ENCODE peak calls at places on chromosomes 16 and 17, in five cellular contexts. S is GM23338, E is Caco-2, X is heart left ventricle, T is HCT116. L is an unnamed sample.
A peak's percentile ranks its signal among the peaks of the same experiment; 100 is the strongest.

GRCh38 chr17:14351493-14351892 is 50.6 kb downstream of the HS3ST3B1 start:
- DNase-seq in S (no peak), E (no peak), X (no peak), T (no peak), L (no peak)

GRCh38 chr16:29816694-29817441 is 916 bp downstream of the PAGR1 start:
- DNase-seq in S (peak; percentile 80), E (peak; percentile 69), X (peak; percentile 77), T (no peak), L (peak; percentile 47)

GRCh38 chr17:76013377-76013932 is 12.8 kb downstream of the CDK3 start:
- DNase-seq in S (no peak), E (no peak), X (no peak), T (no peak), L (no peak)

GRCh38 chr17:72472116-72472515 is 351.3 kb downstream of the SOX9 start:
- DNase-seq in S (no peak), E (no peak), X (no peak), T (no peak), L (no peak)

GRCh38 chr17:69812240-69812837 is 262.7 kb upstream of the KCNJ16 start:
- DNase-seq in S (no peak), E (peak; percentile 24), X (no peak), T (no peak), L (no peak)

GRCh38 chr16:67674851-67675578 is 8.4 kb downstream of the C16orf86 start:
- DNase-seq in S (no peak), E (no peak), X (no peak), T (no peak), L (no peak)

GRCh38 chr16:35176449-35176848 is 1717.0 kb downstream of the TP53TG3F start:
- DNase-seq in S (no peak), E (no peak), X (peak; percentile 72), T (no peak), L (no peak)

GRCh38 chr16:1706386-1707192 is 594 bp downstream of the MAPK8IP3 start:
- DNase-seq in S (peak; percentile 50), E (no peak), X (no peak), T (no peak), L (peak; percentile 21)

GRCh38 chr17:44318077-44318892 is 6.3 kb downstream of the SLC25A39 start:
- DNase-seq in S (no peak), E (no peak), X (no peak), T (no peak), L (no peak)

GRCh38 chr16:84976644-84977400 is 34.5 kb downstream of the ZDHHC7 start:
- DNase-seq in S (no peak), E (no peak), X (peak; percentile 59), T (no peak), L (no peak)

GRCh38 chr17:72587773-72588511 is 467.1 kb downstream of the SOX9 start:
- DNase-seq in S (no peak), E (peak; percentile 37), X (no peak), T (no peak), L (no peak)

GRCh38 chr17:50686494-50687199 is 21.1 kb downstream of the ANKRD40 start:
- DNase-seq in S (no peak), E (peak; percentile 94), X (peak; percentile 82), T (peak; percentile 92), L (no peak)

GRCh38 chr16:9595393-9595792 is 503.9 kb downstream of the HAPSTR1 start:
- DNase-seq in S (no peak), E (no peak), X (no peak), T (no peak), L (no peak)

GRCh38 chr16:4110680-4111079 is 5.6 kb downstream of the ADCY9 start:
- DNase-seq in S (peak; percentile 28), E (no peak), X (no peak), T (no peak), L (no peak)

GRCh38 chr16:964696-965395 is 5.9 kb downstream of the LMF1 start:
- DNase-seq in S (no peak), E (no peak), X (peak; percentile 18), T (no peak), L (peak; percentile 70)

GRCh38 chr17:72115789-72116520 is 4.9 kb upstream of the SOX9 start:
- DNase-seq in S (peak; percentile 78), E (no peak), X (no peak), T (no peak), L (no peak)

GRCh38 chr16:52611817-52612673 is 65.1 kb upstream of the TOX3 start:
- DNase-seq in S (no peak), E (peak; percentile 63), X (no peak), T (no peak), L (no peak)

GRCh38 chr17:60361889-60362288 is 30.0 kb downstream of the USP32 start:
- DNase-seq in S (no peak), E (no peak), X (no peak), T (no peak), L (no peak)

GRCh38 chr16:69165584-69165983 is 21.4 kb upstream of the SNTB2 start:
- DNase-seq in S (no peak), E (no peak), X (no peak), T (no peak), L (no peak)

GRCh38 chr16:5580320-5580719 is 482.7 kb upstream of the EEF2KMT start:
- DNase-seq in S (no peak), E (no peak), X (no peak), T (no peak), L (no peak)

GRCh38 chr17:2792541-2793169 is 3.6 kb upstream of the RAP1GAP2 start:
- DNase-seq in S (no peak), E (no peak), X (no peak), T (no peak), L (no peak)

GRCh38 chr16:86500708-86501510 is 9.4 kb upstream of the FOXF1 start:
- DNase-seq in S (no peak), E (no peak), X (no peak), T (no peak), L (no peak)

GRCh38 chr16:57316390-57317017 is 32.0 kb upstream of the PLLP start:
- DNase-seq in S (no peak), E (peak; percentile 20), X (peak; percentile 76), T (peak; percentile 75), L (no peak)

GRCh38 chr16:21656795-21657768 is 4.7 kb upstream of the IGSF6 start:
- DNase-seq in S (peak; percentile 81), E (peak; percentile 38), X (no peak), T (peak; percentile 6), L (peak; percentile 28)

GRCh38 chr17:66829386-66829864 is 5.5 kb upstream of the CACNG5 start:
- DNase-seq in S (peak; percentile 92), E (peak; percentile 77), X (no peak), T (no peak), L (no peak)

GRCh38 chr16:70804153-70804728 is 3.3 kb upstream of the VAC14 start:
- DNase-seq in S (no peak), E (no peak), X (no peak), T (no peak), L (no peak)

GRCh38 chr16:68665501-68665900 is 20.4 kb downstream of the CDH3 start:
- DNase-seq in S (no peak), E (no peak), X (no peak), T (peak; percentile 92), L (no peak)

DNA sequence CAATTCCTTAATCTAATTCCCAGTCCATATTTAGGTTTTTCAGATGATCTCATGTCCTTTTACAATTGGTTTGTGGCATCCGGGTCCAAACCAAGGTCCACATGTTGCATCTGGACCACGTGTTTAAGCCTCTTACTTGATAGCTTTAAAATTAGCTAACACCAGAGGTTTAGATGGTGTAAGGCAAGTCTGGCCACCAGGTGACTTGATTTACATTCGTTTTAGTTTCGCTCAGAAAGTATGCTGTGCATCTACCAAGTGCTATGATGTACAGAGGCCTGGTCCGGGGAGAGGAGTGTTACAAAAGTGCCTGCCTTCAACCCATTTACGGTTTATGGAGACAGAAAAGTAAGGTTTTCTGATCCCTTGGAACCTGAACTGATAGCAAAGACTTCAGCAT is 878 bp upstream of the DNAJA2 start:
- DNase-seq in S (peak; percentile 17), E (peak; percentile 14), X (no peak), T (no peak), L (no peak)
- TF ChIP-seq CTCF in S (no peak), E (no peak), X (no peak), T (peak; percentile 15), L (no peak)

GRCh38 chr17:73718912-73719311 is 74.7 kb upstream of the SDK2 start:
- DNase-seq in S (no peak), E (no peak), X (no peak), T (no peak), L (no peak)

GRCh38 chr17:73713136-73713535 is 68.9 kb upstream of the SDK2 start:
- DNase-seq in S (peak; percentile 59), E (no peak), X (no peak), T (no peak), L (no peak)

GRCh38 chr17:73718362-73718761 is 74.1 kb upstream of the SDK2 start:
- DNase-seq in S (no peak), E (no peak), X (no peak), T (no peak), L (no peak)

GRCh38 chr17:73717690-73718089 is 73.4 kb upstream of the SDK2 start:
- DNase-seq in S (no peak), E (no peak), X (no peak), T (no peak), L (no peak)

DNA sequence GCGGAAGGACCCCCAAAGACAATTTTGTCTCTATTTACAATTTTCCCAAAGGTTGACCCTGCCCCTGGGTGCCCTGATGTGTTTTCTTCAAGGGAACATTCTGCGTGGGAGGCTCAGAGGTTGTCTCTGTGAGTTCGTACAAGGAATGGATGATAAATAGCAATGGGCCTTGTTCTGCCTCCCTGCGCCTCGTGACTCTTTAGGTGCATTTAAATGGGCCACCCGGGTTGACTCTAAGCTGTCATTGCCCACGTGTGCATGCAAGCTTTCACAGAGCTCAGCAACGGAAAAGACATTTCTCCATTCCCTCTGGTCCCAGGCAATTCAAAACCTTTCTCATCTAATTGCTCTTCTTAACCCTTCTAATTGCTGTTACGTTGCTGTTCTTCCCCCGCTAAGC is 71.5 kb upstream of the SDK2 start:
- DNase-seq in S (no peak), E (no peak), X (no peak), T (no peak), L (no peak)
- H3K27me3 ChIP-seq in S (no peaks in the 10 kb centered on the region), E (peaks cover 2% of the 10 kb centered on the region), X (peaks cover 6% of the 10 kb centered on the region), T (peaks cover 58% of the 10 kb centered on the region), L (no peaks in the 10 kb centered on the region)

DNA sequence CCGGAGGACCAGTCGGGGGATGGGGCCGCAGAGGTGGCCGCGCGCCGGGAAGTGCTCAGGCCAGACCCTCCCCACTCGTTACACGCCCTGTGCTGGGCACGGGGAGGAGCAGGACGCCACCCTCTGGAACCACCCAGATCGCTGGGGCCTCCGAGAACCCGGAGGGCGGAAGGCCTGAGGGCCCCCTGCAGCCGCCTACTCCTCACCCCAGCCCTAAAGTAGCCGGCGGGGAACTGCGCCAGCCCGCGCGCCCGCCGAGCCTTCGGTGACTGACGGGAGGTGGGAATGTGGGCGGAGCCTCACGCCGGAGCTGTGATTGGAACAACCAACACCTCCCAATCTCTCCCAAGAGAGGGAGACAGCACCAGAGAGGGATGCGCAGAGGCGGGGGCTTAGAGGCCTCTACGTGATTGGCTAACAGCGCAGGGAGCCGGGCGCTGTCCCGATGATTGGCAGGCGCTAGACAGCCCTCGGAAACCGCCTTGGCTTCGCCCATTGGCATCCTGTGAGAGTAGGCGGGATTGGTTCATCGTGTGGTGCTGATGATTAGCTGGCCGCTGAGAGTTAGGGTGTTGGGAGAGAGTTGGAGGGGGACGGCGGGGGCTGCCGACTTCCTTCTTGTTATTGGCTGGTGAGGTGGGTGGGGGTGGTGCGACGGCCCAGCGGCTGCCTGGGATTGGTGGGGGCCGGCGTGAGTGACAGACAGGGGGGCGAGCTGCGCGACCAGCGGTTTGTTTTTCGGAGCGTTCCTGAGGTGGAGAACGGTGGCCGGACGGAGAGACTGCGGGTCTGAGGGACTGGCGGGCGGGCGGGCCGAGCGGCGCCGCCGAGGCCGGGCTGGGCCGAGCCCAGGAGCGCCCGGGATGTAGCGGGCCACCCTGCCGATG is at the start of gene MAP3K3:
- DNase-seq in S (peak; percentile 100), E (peak; percentile 99), X (peak; percentile 100), T (peak; percentile 100), L (peak; percentile 98)
- TF ChIP-seq CTCF in S (no peak), E (no peak), X (no peak), T (peak; percentile 10), L (no peak)

GRCh38 chr17:6070280-6070894 is at the start of gene WSCD1:
- DNase-seq in S (peak; percentile 60), E (no peak), X (no peak), T (no peak), L (no peak)
- H3K27me3 ChIP-seq in S (peaks cover 26% of the 10 kb centered on the region), E (no peaks in the 10 kb centered on the region), X (peaks cover 11% of the 10 kb centered on the region), T (peaks cover 20% of the 10 kb centered on the region), L (peaks cover 58% of the 10 kb centered on the region)